ENCODE peak calls at places on chromosomes 1 and 21, in eight cellular contexts. E is heart left ventricle; W is cardiac septum; M is NCI-H1092; H is activated naive CD8-positive, alpha-beta T cell treated with anti-CD3 and anti-CD28 coated beads for 36 hours; C is stimulated activated CD4-positive, alpha-beta T cell treated with anti-CD3 and anti-CD28 coated beads, Interleukin-2, amount 100 ng/mL, for 48 hours; R is T-helper 2 cell treated with Interferon-gamma antibody and Interleukin-4, amounts not matched to agents 5 μg/mL and 100 μg/mL, for 36 hours; G is AG08395. S is an unnamed sample.

GRCh38 chr1:160260436-160261382 is 1.6 kb downstream of the DCAF8 start:
- DNase-seq in E (peak; percentile 16), W (no peak), M (no peak), H (no peak), C (no peak), R (no peak), G (peak; percentile 35), S (no peak)

GRCh38 chr1:12341667-12342066 is 111.8 kb downstream of the VPS13D start:
- DNase-seq in E (no peak), W (no peak), M (no peak), H (peak; percentile 24), C (no peak), R (no peak), G (no peak), S (peak; percentile 61)

GRCh38 chr1:172929006-172929405 is 121.7 kb downstream of the TNFSF18 start:
- DNase-seq in E (no peak), W (no peak), M (no peak), H (no peak), C (no peak), R (no peak), G (no peak), S (no peak)

GRCh38 chr1:21673277-21673780 is 4.2 kb upstream of the RAP1GAP start:
- DNase-seq in E (peak; percentile 64), W (no peak), M (no peak), H (no peak), C (no peak), R (no peak), G (peak; percentile 88), S (no peak)

GRCh38 chr21:35323947-35324346 is 274.8 kb upstream of the RUNX1 start:
- DNase-seq in E (peak; percentile 16), W (no peak), M (no peak), H (no peak), C (no peak), R (no peak), G (peak; percentile 17), S (no peak)

GRCh38 chr1:22780696-22781095 is 70.1 kb downstream of the EPHB2 start:
- DNase-seq in E (no peak), W (no peak), M (no peak), H (peak; percentile 8), C (peak; percentile 1), R (no peak), G (peak; percentile 36), S (no peak)

GRCh38 chr1:119544165-119544762 is 37.3 kb downstream of the HSD3B1 start:
- DNase-seq in E (no peak), W (no peak), M (no peak), H (no peak), C (no peak), R (no peak), G (no peak), S (no peak)

GRCh38 chr1:45846931-45847330 is 43.5 kb downstream of the MAST2 start:
- DNase-seq in E (no peak), W (no peak), M (no peak), H (no peak), C (no peak), R (no peak), G (peak; percentile 58), S (no peak)

GRCh38 chr1:182888736-182889531 is 49.8 kb downstream of the DHX9 start:
- DNase-seq in E (no peak), W (no peak), M (no peak), H (no peak), C (no peak), R (no peak), G (no peak), S (no peak)

GRCh38 chr1:32247983-32248889 is 1.2 kb downstream of the FAM167B start:
- DNase-seq in E (peak; percentile 80), W (peak; percentile 93), M (peak; percentile 85), H (peak; percentile 84), C (peak; percentile 87), R (peak; percentile 83), G (peak; percentile 67), S (peak; percentile 93)

GRCh38 chr1:43039228-43040055 is 80.8 kb upstream of the SLC2A1 start:
- DNase-seq in E (no peak), W (no peak), M (no peak), H (no peak), C (no peak), R (no peak), G (no peak), S (no peak)

GRCh38 chr1:224747578-224747977 is 131.5 kb downstream of the CNIH3 start:
- DNase-seq in E (no peak), W (no peak), M (no peak), H (peak; percentile 49), C (no peak), R (no peak), G (peak; percentile 60), S (peak; percentile 33)

GRCh38 chr1:29712275-29712633 is 475.9 kb downstream of the PTPRU start:
- DNase-seq in E (no peak), W (no peak), M (no peak), H (no peak), C (no peak), R (no peak), G (no peak), S (no peak)

GRCh38 chr1:43435146-43436145 is 18.3 kb downstream of the HYI start:
- DNase-seq in E (peak; percentile 50), W (peak; percentile 72), M (no peak), H (no peak), C (no peak), R (no peak), G (peak; percentile 92), S (no peak)

GRCh38 chr1:114550336-114550735 is 31.1 kb downstream of the BCAS2 start:
- DNase-seq in E (no peak), W (no peak), M (no peak), H (no peak), C (no peak), R (no peak), G (no peak), S (no peak)

GRCh38 chr1:218659911-218660677 is 315.0 kb downstream of the TGFB2 start:
- DNase-seq in E (no peak), W (no peak), M (no peak), H (no peak), C (no peak), R (no peak), G (peak; percentile 10), S (no peak)

GRCh38 chr1:184424945-184425344 is 38.1 kb downstream of the C1orf21 start:
- DNase-seq in E (no peak), W (no peak), M (no peak), H (no peak), C (no peak), R (no peak), G (no peak), S (no peak)

GRCh38 chr1:61654067-61654466 is 70.9 kb downstream of the TM2D1 start:
- DNase-seq in E (no peak), W (no peak), M (no peak), H (no peak), C (no peak), R (no peak), G (no peak), S (no peak)

GRCh38 chr1:6342031-6342430 is 51.5 kb downstream of the ACOT7 start:
- DNase-seq in E (no peak), W (no peak), M (no peak), H (no peak), C (no peak), R (no peak), G (no peak), S (no peak)

GRCh38 chr21:35244514-35244913 is 195.4 kb upstream of the RUNX1 start:
- DNase-seq in E (no peak), W (no peak), M (no peak), H (no peak), C (no peak), R (no peak), G (no peak), S (no peak)

GRCh38 chr1:30698401-30698981 is 24.9 kb downstream of the MATN1 start:
- DNase-seq in E (no peak), W (peak; percentile 63), M (no peak), H (no peak), C (no peak), R (no peak), G (no peak), S (no peak)

GRCh38 chr21:27388835-27389234 is 421.9 kb upstream of the ADAMTS5 start:
- DNase-seq in E (no peak), W (no peak), M (no peak), H (no peak), C (no peak), R (no peak), G (no peak), S (no peak)

GRCh38 chr1:117650840-117651568 is 45.2 kb downstream of the TENT5C start:
- DNase-seq in E (no peak), W (no peak), M (no peak), H (no peak), C (no peak), R (no peak), G (no peak), S (no peak)

GRCh38 chr21:14453339-14453738 is 70.4 kb upstream of the HSPA13 start:
- DNase-seq in E (no peak), W (no peak), M (no peak), H (peak; percentile 45), C (peak; percentile 6), R (peak; percentile 30), G (no peak), S (peak; percentile 19)

GRCh38 chr21:45875881-45876280 is 105.7 kb upstream of the COL6A1 start:
- DNase-seq in E (no peak), W (peak; percentile 54), M (no peak), H (no peak), C (no peak), R (no peak), G (no peak), S (no peak)

GRCh38 chr1:116679091-116679827 is 11.7 kb upstream of the IGSF3 start:
- DNase-seq in E (no peak), W (no peak), M (no peak), H (no peak), C (no peak), R (no peak), G (no peak), S (no peak)

GRCh38 chr1:198531891-198532290 is 8.6 kb downstream of the ATP6V1G3 start:
- DNase-seq in E (no peak), W (no peak), M (no peak), H (no peak), C (no peak), R (no peak), G (no peak), S (no peak)

GRCh38 chr21:41207401-41208388 is 39.7 kb downstream of the BACE2 start:
- DNase-seq in E (peak; percentile 73), W (no peak), M (peak; percentile 14), H (no peak), C (no peak), R (no peak), G (peak; percentile 83), S (no peak)

GRCh38 chr1:172897738-172898137 is 153.0 kb downstream of the TNFSF18 start:
- DNase-seq in E (no peak), W (no peak), M (no peak), H (no peak), C (no peak), R (no peak), G (no peak), S (no peak)

GRCh38 chr1:25906644-25907300 is 553 bp upstream of the STMN1 start:
- DNase-seq in E (no peak), W (peak; percentile 74), M (peak; percentile 70), H (peak; percentile 33), C (no peak), R (peak; percentile 20), G (no peak), S (peak; percentile 26)

GRCh38 chr1:200182701-200183100 is 155.2 kb downstream of the NR5A2 start:
- DNase-seq in E (no peak), W (no peak), M (no peak), H (no peak), C (no peak), R (no peak), G (no peak), S (no peak)

GRCh38 chr1:41461790-41462679 is 22.4 kb downstream of the EDN2 start:
- DNase-seq in E (no peak), W (no peak), M (no peak), H (no peak), C (no peak), R (no peak), G (no peak), S (no peak)

GRCh38 chr1:174789399-174789798 is 210.3 kb upstream of the CACYBP start:
- DNase-seq in E (no peak), W (no peak), M (no peak), H (no peak), C (no peak), R (no peak), G (peak; percentile 69), S (no peak)

GRCh38 chr1:156236164-156236563 is 5.8 kb upstream of the BGLAP start:
- DNase-seq in E (no peak), W (no peak), M (no peak), H (no peak), C (no peak), R (no peak), G (no peak), S (no peak)